ENCODE peak calls at places on chromosome 14, in six cellular contexts. U, E, V, Q, H and C are unnamed samples.

GRCh38 chr14:105913221-105913620 is 386.8 kb downstream of the TMEM121 start:
- DNase-seq in E (no peak), H (peak), Q (no peak), U (no peak), V (no peak), C (no peak)

GRCh38 chr14:52473557-52473956 is 78.7 kb downstream of the TXNDC16 start:
- DNase-seq in E (no peak), V (peak), U (peak), H (no peak), Q (no peak), C (no peak)

GRCh38 chr14:76352639-76353281 is 23.2 kb upstream of the ESRRB start:
- DNase-seq in V (no peak), U (peak), Q (peak), E (peak), H (peak), C (peak)

GRCh38 chr14:99784508-99784907 is 8.7 kb upstream of the EML1 start:
- DNase-seq in E (peak), H (no peak), Q (no peak), V (no peak), U (no peak), C (no peak)

GRCh38 chr14:105852378-105853088 is 326.1 kb downstream of the TMEM121 start:
- DNase-seq in U (no peak), E (peak), H (peak), V (no peak), Q (no peak), C (peak)

GRCh38 chr14:91412939-91413338 is 4.7 kb downstream of the CCDC88C start:
- DNase-seq in U (no peak), V (no peak), H (no peak), E (no peak), Q (no peak), C (no peak)

GRCh38 chr14:68306265-68306933 is 486.5 kb downstream of the ZFP36L1 start:
- DNase-seq in H (no peak), V (peak), Q (no peak), U (no peak), E (no peak), C (no peak)

GRCh38 chr14:100219126-100219785 is 19.7 kb upstream of the YY1 start:
- DNase-seq in Q (no peak), E (no peak), U (peak), H (peak), V (no peak), C (no peak)

GRCh38 chr14:26163761-26164160 is 434.1 kb downstream of the NOVA1 start:
- DNase-seq in E (no peak), H (no peak), U (peak), Q (no peak), V (no peak), C (no peak)

GRCh38 chr14:32121948-32122347 is 44.8 kb downstream of the ARHGAP5 start:
- DNase-seq in Q (no peak), U (peak), H (no peak), V (no peak), E (no peak), C (no peak)

GRCh38 chr14:99393059-99393655 is 87.5 kb downstream of the SETD3 start:
- DNase-seq in H (no peak), E (no peak), U (peak), V (no peak), Q (peak), C (no peak)

GRCh38 chr14:36256131-36256801 is 64.2 kb downstream of the MBIP start:
- DNase-seq in V (no peak), U (no peak), Q (peak), H (no peak), E (no peak), C (no peak)

GRCh38 chr14:70472253-70473159 is 20.5 kb downstream of the ADAM21 start:
- DNase-seq in Q (no peak), H (no peak), V (no peak), E (no peak), U (no peak), C (no peak)

GRCh38 chr14:85533821-85534271 is 3.9 kb downstream of the FLRT2 start:
- DNase-seq in U (peak), Q (no peak), H (no peak), V (no peak), E (peak), C (no peak)

GRCh38 chr14:95497561-95498011 is 18.9 kb downstream of the SYNE3 start:
- DNase-seq in Q (no peak), H (peak), E (no peak), V (no peak), U (no peak), C (no peak)

GRCh38 chr14:90848944-90849731 is 32.9 kb upstream of the TTC7B start:
- DNase-seq in V (no peak), H (no peak), Q (no peak), U (no peak), E (no peak), C (no peak)

GRCh38 chr14:36657409-36658090 is 4.1 kb upstream of the PAX9 start:
- DNase-seq in U (peak), E (no peak), H (no peak), Q (no peak), V (no peak), C (no peak)

GRCh38 chr14:61188936-61189808 is 92.0 kb downstream of the TMEM30B start:
- DNase-seq in Q (peak), E (no peak), H (no peak), U (peak), V (peak), C (peak)

GRCh38 chr14:57346741-57347140 is 43.6 kb upstream of the NAA30 start:
- DNase-seq in E (no peak), H (no peak), V (no peak), Q (no peak), U (no peak), C (no peak)

GRCh38 chr14:67187210-67187609 is 2.0 kb upstream of the GARIN2 start:
- DNase-seq in Q (no peak), H (no peak), V (peak), U (peak), E (peak), C (no peak)

GRCh38 chr14:36091096-36091495 is 85.4 kb downstream of the PTCSC3 start:
- DNase-seq in E (no peak), Q (peak), H (no peak), U (peak), V (peak), C (no peak)

GRCh38 chr14:103746706-103747105 is 31.1 kb downstream of the ZFYVE21 start:
- DNase-seq in Q (no peak), V (no peak), E (no peak), U (peak), H (peak), C (no peak)

GRCh38 chr14:104445832-104446381 is 133.7 kb upstream of the C14orf180 start:
- DNase-seq in E (no peak), V (no peak), H (peak), Q (peak), U (no peak), C (no peak)

GRCh38 chr14:74577247-74577947 is 34.6 kb downstream of the LTBP2 start:
- DNase-seq in Q (no peak), V (no peak), E (peak), H (peak), U (no peak), C (no peak)

DNA sequence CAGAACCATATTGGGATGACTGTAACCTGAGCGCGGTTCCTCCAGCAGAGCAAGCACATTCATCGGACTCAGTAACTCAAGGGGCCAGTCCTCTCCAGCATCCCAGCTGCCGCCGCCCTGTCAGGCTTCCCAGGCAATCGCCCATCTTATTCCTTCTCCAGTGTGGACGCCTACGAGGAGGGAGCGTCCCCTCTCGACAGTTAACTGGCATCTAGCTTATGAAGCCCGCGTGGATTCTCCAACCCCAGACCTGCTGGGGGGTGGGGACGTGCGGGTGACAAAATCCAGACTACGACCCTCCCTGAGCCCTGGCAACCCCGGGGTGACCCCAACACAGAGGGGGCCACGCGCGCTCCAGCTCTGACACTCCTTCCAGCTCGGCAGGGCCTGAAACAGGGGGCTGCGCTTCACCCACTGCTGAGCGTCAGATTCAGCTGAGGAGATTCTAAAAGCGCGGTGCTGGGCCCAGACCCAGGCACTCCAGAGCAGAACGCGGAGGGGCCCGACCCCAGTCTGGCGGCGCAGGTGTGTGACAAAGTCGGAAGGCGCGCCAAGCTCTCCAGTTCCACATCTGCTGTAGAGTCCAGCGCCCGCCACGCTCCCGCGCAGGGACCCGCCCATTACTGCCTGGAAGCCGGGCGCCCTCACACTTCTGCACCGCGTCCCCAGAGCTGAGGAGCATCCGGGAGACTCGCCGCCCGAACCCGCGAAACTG is 43.9 kb upstream of the ESR2 start:
- DNase-seq in V (peak), Q (peak), H (peak), U (peak), E (peak), C (no peak)
- TF ChIP-seq CTCF in V (no peak), Q (no peak), H (no peak), U (peak), E (no peak), C (no peak)

GRCh38 chr14:30990766-30991165 is 34.7 kb upstream of the AP4S1 start:
- DNase-seq in H (no peak), Q (no peak), V (no peak), E (no peak), U (peak), C (no peak)
- TF ChIP-seq CTCF in H (no peak), Q (no peak), V (no peak), E (no peak), U (no peak), C (no peak)

GRCh38 chr14:101559624-101560533 is 1.4 kb upstream of the DIO3 start:
- DNase-seq in H (peak), Q (no peak), V (no peak), E (peak), U (peak), C (peak)
- TF ChIP-seq CTCF in H (no peak), Q (no peak), V (no peak), E (peak), U (no peak), C (peak)

DNA sequence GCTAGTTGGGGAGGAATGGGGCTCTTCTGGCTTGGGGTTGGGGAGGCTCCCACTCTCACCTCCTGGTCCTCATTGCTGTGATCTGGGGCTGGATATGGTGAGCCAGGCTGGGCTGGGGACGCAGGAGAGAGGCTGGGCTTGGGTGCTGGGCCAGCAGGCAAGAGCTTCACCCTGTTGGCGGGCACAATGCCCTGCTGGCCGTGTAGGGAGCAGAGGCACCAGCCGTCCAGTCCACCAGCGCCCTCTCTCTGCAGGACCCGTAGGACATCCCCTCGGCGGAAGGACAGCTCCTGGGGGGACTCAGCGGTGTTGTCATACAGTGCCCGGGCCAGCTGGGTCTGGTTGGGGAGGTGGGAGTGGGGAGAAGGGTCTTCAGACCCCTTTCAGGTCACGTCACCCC is 4.5 kb downstream of the EFS start:
- DNase-seq in V (no peak), U (no peak), E (no peak), Q (no peak), H (peak), C (no peak)
- TF ChIP-seq CTCF in V (no peak), U (no peak), E (no peak), Q (no peak), H (no peak), C (peak)

DNA sequence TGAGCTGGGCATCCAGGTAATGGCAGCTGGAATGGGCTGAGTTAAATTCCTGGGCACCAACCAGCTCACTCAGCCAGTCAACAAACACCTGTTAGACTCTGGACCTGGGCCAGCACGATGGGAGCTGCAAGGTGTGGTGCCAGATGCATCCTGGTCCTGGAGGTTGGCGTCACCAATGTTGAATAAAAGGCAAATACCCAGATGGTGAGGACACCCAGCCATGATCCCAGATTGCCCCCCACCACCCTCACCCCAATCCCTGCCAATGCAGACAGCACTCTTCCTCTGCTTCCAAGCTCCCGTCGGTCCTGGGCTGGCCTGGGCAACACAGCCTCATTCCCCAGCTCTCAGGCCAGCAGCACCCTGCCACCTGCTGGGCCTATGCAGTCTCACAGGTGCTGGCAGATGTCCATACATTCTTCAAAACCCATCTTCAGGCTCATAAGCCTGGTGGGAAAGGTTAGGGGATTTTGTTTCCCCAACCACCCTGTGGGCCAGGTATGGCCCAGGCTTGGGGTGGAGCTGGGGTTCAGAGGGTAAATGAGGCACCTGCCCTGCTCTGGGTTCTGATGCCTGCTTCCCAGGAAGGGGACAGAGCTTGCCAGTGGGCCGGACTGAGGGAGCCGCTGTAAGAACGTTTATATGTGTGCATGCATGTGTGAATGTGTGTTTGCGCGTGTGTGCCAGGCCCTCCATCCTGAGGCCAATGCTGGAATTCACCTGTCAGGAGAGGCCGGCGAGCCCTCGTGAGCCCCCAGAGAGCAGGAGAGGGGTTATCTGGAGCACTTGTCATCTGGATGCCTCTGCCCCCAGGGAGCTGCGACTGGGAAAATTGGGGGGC is 58.0 kb downstream of the LGMN start:
- DNase-seq in V (peak), E (peak), U (peak), Q (peak), H (peak), C (peak)
- TF ChIP-seq CTCF in V (peak), E (no peak), U (peak), Q (no peak), H (no peak), C (peak)

GRCh38 chr14:93686313-93686712 is 102.0 kb downstream of the PRIMA1 start:
- DNase-seq in E (no peak), H (no peak), Q (no peak), V (peak), U (no peak), C (no peak)

GRCh38 chr14:93693914-93694313 is 94.4 kb downstream of the PRIMA1 start:
- DNase-seq in Q (no peak), E (no peak), V (no peak), U (no peak), H (no peak), C (no peak)

GRCh38 chr14:93688794-93689193 is 99.5 kb downstream of the PRIMA1 start:
- DNase-seq in V (no peak), H (no peak), Q (no peak), E (no peak), U (no peak), C (no peak)

GRCh38 chr14:93688239-93688666 is 100.0 kb downstream of the PRIMA1 start:
- DNase-seq in V (no peak), H (no peak), Q (no peak), U (no peak), E (no peak), C (no peak)

GRCh38 chr14:93691042-93691780 is 97.1 kb downstream of the PRIMA1 start:
- DNase-seq in Q (no peak), U (no peak), E (no peak), V (no peak), H (no peak), C (no peak)
- TF ChIP-seq CTCF in Q (no peak), U (no peak), E (no peak), V (no peak), H (no peak), C (no peak)